ENCODE peak calls at places on chromosomes 16 and 17, in five cellular contexts. M is fibroblast of the aortic adventitia; U is progenitor cell of endocrine pancreas; S is CD8-positive, alpha-beta T cell; C is ovary. L is an unnamed sample.

GRCh38 chr17:7824021-7824924 is 9.7 kb upstream of the KDM6B start:
- DNase-seq in M (no peak), S (no peak), C (no peak), U (no peak), L (no peak)

GRCh38 chr17:32943647-32944191 is 15.8 kb downstream of the TMEM98 start:
- DNase-seq in M (peak), U (no peak), C (peak), S (no peak), L (no peak)

GRCh38 chr16:23826528-23827244 is 9.1 kb upstream of the PRKCB start:
- DNase-seq in S (no peak), M (no peak), U (no peak), C (no peak), L (no peak)

GRCh38 chr16:88923926-88924833 is 52.8 kb downstream of the CBFA2T3 start:
- DNase-seq in S (no peak), U (no peak), M (no peak), C (no peak), L (no peak)

GRCh38 chr16:27286446-27286845 is 17.9 kb upstream of the NSMCE1 start:
- DNase-seq in M (peak), U (no peak), S (no peak), C (no peak), L (no peak)

GRCh38 chr17:58569216-58569615 is 54.8 kb upstream of the MTMR4 start:
- DNase-seq in U (no peak), S (no peak), M (no peak), C (no peak), L (no peak)

GRCh38 chr16:87895641-87896141 is 26.4 kb upstream of the SLC7A5 start:
- DNase-seq in M (no peak), C (no peak), U (no peak), S (peak), L (peak)

GRCh38 chr16:64304376-64304775 is 817.5 kb downstream of the CDH11 start:
- DNase-seq in M (no peak), C (no peak), S (no peak), U (no peak), L (no peak)

GRCh38 chr17:65071861-65072260 is 15.3 kb upstream of the GNA13 start:
- DNase-seq in U (no peak), S (no peak), M (peak), C (no peak), L (no peak)

GRCh38 chr17:13266596-13266995 is 248.8 kb upstream of the ELAC2 start:
- DNase-seq in S (no peak), U (no peak), M (peak), C (no peak), L (no peak)

GRCh38 chr16:56872863-56873391 is 7.9 kb downstream of the SLC12A3 start:
- DNase-seq in C (no peak), S (no peak), M (no peak), U (no peak), L (no peak)

GRCh38 chr17:58158181-58158580 is 8.6 kb upstream of the OR4D2 start:
- DNase-seq in U (no peak), C (no peak), M (no peak), S (no peak), L (no peak)

GRCh38 chr17:80513892-80514291 is 30.7 kb upstream of the RPTOR start:
- DNase-seq in C (no peak), U (no peak), S (no peak), M (peak), L (no peak)

GRCh38 chr17:6786618-6787017 is 10.6 kb downstream of the FBXO39 start:
- DNase-seq in S (no peak), C (no peak), M (peak), U (no peak), L (no peak)

GRCh38 chr16:3289998-3290673 is 6.8 kb downstream of the ZNF263 start:
- DNase-seq in M (no peak), U (no peak), C (no peak), S (no peak), L (no peak)

GRCh38 chr16:89319883-89320716 is 102.6 kb downstream of the ZNF778 start:
- DNase-seq in M (peak), S (peak), C (peak), U (no peak), L (no peak)

GRCh38 chr17:35726609-35727460 is 4.6 kb upstream of the RASL10B start:
- DNase-seq in M (peak), U (no peak), S (no peak), C (peak), L (no peak)

GRCh38 chr17:34254146-34254545 is 939 bp upstream of the CCL2 start:
- DNase-seq in M (peak), U (no peak), C (no peak), S (no peak), L (no peak)

GRCh38 chr17:12765544-12765943 is 23.8 kb upstream of the ARHGAP44 start:
- DNase-seq in C (peak), M (peak), U (no peak), S (no peak), L (no peak)

GRCh38 chr17:79930077-79930785 is 91.0 kb upstream of the CBX4 start:
- DNase-seq in M (peak), C (no peak), U (no peak), S (no peak), L (no peak)

GRCh38 chr16:81080233-81080632 is 3.2 kb upstream of the C16orf46 start:
- DNase-seq in S (no peak), U (no peak), C (no peak), M (no peak), L (no peak)

GRCh38 chr16:23920446-23920845 is 84.7 kb downstream of the PRKCB start:
- DNase-seq in C (no peak), U (no peak), S (no peak), M (no peak), L (no peak)

GRCh38 chr17:7838291-7839075 is 4.5 kb downstream of the KDM6B start:
- DNase-seq in C (peak), M (peak), S (no peak), U (no peak), L (no peak)

GRCh38 chr17:11369570-11369969 is 128.6 kb downstream of the SHISA6 start:
- DNase-seq in M (no peak), U (no peak), S (no peak), C (no peak), L (no peak)

GRCh38 chr17:40068917-40069750 is 6.4 kb downstream of the THRA start:
- DNase-seq in S (peak), M (peak), U (no peak), C (peak), L (peak)

GRCh38 chr16:63890072-63890471 is 1231.8 kb downstream of the CDH11 start:
- DNase-seq in U (no peak), S (no peak), M (peak), C (peak), L (no peak)

GRCh38 chr17:30556374-30557332 is 79.4 kb downstream of the GOSR1 start:
- DNase-seq in S (no peak), C (no peak), M (no peak), U (no peak), L (no peak)

GRCh38 chr17:59751955-59752413 is 44.5 kb downstream of the VMP1 start:
- DNase-seq in C (no peak), U (no peak), M (no peak), S (no peak), L (no peak)

GRCh38 chr17:48725005-48725293 is 2.0 kb downstream of the PRAC2 start:
- DNase-seq in S (no peak), M (no peak), C (no peak), U (no peak), L (peak)

GRCh38 chr17:17511971-17512858 is 16.0 kb upstream of the RASD1 start:
- DNase-seq in U (no peak), C (peak), S (no peak), M (peak), L (no peak)

GRCh38 chr17:79814624-79814965 is 17.7 kb upstream of the CBX8 start:
- DNase-seq in M (no peak), C (no peak), S (no peak), U (no peak), L (no peak)

GRCh38 chr17:74210191-74211140 is 2.9 kb upstream of the TTYH2 start:
- DNase-seq in S (peak), U (peak), C (no peak), M (peak), L (peak)

GRCh38 chr17:68602267-68602644 is 1.1 kb upstream of the FAM20A start:
- DNase-seq in U (no peak), M (no peak), S (no peak), C (no peak), L (no peak)

GRCh38 chr16:29891525-29892457 is 7.6 kb downstream of the SEZ6L2 start:
- DNase-seq in U (no peak), M (no peak), S (no peak), C (no peak), L (no peak)

GRCh38 chr17:76635659-76636360 is 7.7 kb downstream of the ST6GALNAC1 start:
- DNase-seq in U (no peak), M (peak), S (no peak), C (no peak), L (no peak)

DNA sequence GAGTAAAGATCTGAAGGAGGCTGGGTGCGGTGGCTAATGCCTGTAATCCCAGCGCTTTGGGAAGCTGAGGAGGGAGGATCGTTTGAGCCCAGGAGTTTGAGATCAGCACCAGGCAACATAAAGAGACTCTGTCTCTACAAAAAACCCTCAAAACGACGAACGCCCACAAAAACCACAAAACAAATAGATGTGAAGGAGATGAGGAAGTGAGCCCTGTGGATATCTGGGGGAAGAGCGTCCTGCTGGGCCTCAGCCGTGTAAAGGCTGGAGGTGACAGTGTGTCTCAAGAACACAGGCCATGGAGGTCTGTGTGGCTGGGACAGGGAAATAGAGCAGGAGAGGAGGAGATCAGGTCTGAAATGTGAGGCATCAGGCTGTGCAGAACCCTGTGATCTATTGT is 68.7 kb downstream of the ITFG1 start:
- DNase-seq in M (no peak), C (no peak), U (no peak), S (no peak), L (no peak)
- TF ChIP-seq CTCF in M (no peak), C (no peak), U (no peak), S (no peak), L (no peak)

DNA sequence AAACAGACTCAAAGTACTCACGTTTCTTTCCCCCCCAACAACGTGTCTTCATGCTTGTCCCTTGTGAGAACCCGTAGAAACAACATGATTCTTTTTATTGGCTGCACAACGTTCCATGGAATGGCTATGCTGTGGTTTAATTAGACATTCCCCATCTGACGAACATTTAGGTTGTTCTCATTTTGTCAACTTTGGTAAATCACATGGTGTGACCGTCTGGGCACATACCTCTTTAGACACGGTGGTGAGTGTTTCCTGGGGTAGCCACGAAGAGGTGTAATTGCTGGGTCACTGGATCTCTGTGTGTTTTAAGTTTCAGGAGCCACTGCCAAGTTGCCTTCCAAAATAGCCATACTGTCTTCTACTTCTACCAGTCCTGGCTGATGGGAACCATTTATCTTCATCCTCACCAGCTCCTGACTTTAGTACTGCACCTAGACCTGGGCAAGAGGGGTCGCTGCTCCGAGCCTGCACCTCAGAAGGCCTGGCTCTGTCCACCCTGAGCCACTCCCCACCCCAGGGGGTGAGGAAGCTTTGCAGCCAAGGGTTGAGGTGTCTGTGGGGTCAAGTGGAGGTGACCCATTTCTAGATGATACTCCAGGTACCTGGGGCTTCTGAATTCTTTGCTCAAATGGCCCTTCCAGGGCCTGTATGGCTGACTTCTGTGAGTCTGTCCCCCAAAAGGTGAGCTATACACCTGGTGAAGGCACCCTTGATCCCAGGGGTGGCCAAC is 84.7 kb downstream of the IRX5 start:
- DNase-seq in S (no peak), M (no peak), U (no peak), C (no peak), L (no peak)
- TF ChIP-seq CTCF in S (no peak), M (no peak), U (no peak), C (no peak), L (no peak)

GRCh38 chr17:82897514-82898249 is 57.9 kb upstream of the ZNF750 start:
- DNase-seq in M (no peak), S (no peak), U (no peak), C (no peak), L (no peak)
- TF ChIP-seq CTCF in M (no peak), S (no peak), U (no peak), C (no peak), L (no peak)

GRCh38 chr16:19286827-19287226 is 1.3 kb downstream of the CLEC19A start:
- DNase-seq in U (no peak), S (no peak), C (no peak), M (no peak), L (no peak)
- TF ChIP-seq CTCF in U (peak), S (no peak), C (no peak), M (no peak), L (no peak)

GRCh38 chr16:11014159-11014558 is 69.8 kb downstream of the CLEC16A start:
- DNase-seq in S (no peak), U (no peak), C (no peak), M (no peak), L (no peak)
- TF ChIP-seq CTCF in S (no peak), U (no peak), C (no peak), M (no peak), L (no peak)

GRCh38 chr17:82388922-82389283 is 17.3 kb downstream of the UTS2R start:
- DNase-seq in M (no peak), U (no peak), S (no peak), C (no peak), L (no peak)

GRCh38 chr17:82389379-82389778 is 17.8 kb downstream of the UTS2R start:
- DNase-seq in U (no peak), S (no peak), C (no peak), M (no peak), L (no peak)

GRCh38 chr17:82386881-82387498 is 15.4 kb downstream of the UTS2R start:
- DNase-seq in U (no peak), S (no peak), M (no peak), C (no peak), L (no peak)

GRCh38 chr17:82387577-82388106 is 16.1 kb downstream of the UTS2R start:
- DNase-seq in U (no peak), C (no peak), M (no peak), S (no peak), L (no peak)

DNA sequence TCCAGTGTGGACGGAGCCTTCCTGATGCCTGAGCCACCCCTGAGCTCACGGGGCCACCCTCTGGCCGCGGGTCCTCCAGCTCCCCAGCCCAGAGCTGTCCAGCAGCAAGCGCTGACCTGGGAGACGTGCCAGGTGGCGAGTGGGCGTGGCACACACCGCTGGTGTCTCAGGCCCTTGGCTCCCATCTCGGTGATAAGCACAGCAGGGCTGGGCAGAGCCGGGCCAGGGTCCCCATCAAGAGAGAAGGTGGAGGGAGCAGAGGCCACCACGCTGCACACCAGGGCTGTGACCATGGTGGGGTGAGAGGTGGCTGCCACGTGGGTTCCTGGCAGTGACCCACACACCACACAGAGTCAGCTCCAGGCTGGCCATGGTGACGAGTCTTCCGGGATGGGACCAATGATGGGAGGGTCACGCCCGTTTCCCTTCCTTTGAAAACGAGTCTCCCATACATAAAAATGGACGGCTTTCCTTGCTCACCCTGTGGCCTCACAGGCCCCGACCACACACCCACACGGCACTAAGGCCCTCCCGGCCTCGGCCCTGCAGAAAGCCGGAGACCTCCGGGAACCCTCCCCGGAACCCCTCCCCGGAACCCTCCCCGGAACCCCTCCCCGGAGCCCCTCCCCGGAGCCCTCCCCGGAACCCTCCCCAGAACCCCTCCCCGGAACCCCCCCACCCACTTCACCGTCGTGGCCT is 16.8 kb downstream of the UTS2R start:
- DNase-seq in M (no peak), S (no peak), U (no peak), C (peak), L (no peak)
- TF ChIP-seq CTCF in M (no peak), S (no peak), U (no peak), C (no peak), L (no peak)

GRCh38 chr17:45021607-45022287 is 29.7 kb downstream of the DCAKD start:
- DNase-seq in C (peak), S (peak), M (peak), U (peak), L (peak)

GRCh38 chr17:45022655-45023339 is 28.6 kb downstream of the DCAKD start:
- DNase-seq in S (no peak), C (no peak), M (no peak), U (no peak), L (no peak)

GRCh38 chr17:45020354-45021138 is 30.9 kb downstream of the DCAKD start:
- DNase-seq in M (peak), S (no peak), U (no peak), C (peak), L (no peak)

GRCh38 chr17:45019177-45019711 is 32.2 kb downstream of the DCAKD start:
- DNase-seq in U (peak), S (peak), M (peak), C (peak), L (no peak)

GRCh38 chr17:45022288-45022648 is 29.2 kb downstream of the DCAKD start:
- DNase-seq in U (no peak), S (no peak), M (no peak), C (no peak), L (no peak)
- TF ChIP-seq CTCF in U (peak), S (peak), M (no peak), C (no peak), L (no peak)

GRCh38 chr16:66553223-66553622 is 847 bp downstream of the CKLF start:
- DNase-seq in U (no peak), M (no peak), C (no peak), S (peak), L (no peak)

GRCh38 chr16:66551788-66552287 is 538 bp upstream of the CKLF start:
- DNase-seq in M (no peak), S (no peak), U (no peak), C (peak), L (no peak)

GRCh38 chr16:66549284-66550131 is at the start of gene TK2:
- DNase-seq in U (peak), M (no peak), C (peak), S (peak), L (peak)

GRCh38 chr16:66552288-66553143 is at the start of gene CKLF:
- DNase-seq in S (peak), C (peak), U (peak), M (peak), L (peak)

DNA sequence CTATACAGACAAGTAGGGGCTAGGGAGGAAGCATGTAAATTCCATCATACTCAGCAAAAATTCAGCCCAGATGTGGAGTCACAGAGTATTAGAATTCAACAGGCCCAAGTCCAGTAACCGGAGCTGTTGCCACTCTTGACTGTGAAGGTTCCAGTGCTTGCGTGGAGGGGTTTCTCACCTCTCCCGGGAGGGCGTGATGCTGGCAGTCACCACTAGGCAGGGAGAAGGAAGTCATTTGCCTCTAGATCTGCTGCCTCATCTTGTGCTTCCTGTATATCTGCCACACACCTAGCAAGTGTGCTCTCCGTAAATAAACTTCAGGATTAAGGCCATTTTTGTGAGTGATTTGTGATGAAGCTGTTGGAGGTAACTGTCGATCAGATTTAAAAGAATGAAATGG is 1.0 kb upstream of the CKLF start:
- DNase-seq in S (peak), U (no peak), C (peak), M (no peak), L (peak)
- TF ChIP-seq CTCF in S (peak), U (peak), C (no peak), M (peak), L (no peak)

GRCh38 chr16:49750341-49751011 is 105.4 kb downstream of the ZNF423 start:
- DNase-seq in S (no peak), U (no peak), C (no peak), M (peak), L (no peak)
- TF ChIP-seq CTCF in S (no peak), U (no peak), C (no peak), M (no peak), L (no peak)